ENCODE peak calls at places on chromosome 18, in ten cellular contexts. U is A549, Q is cardiac fibroblast, L is stomach, N is HFF-Myc, X is left lung, Y is neural progenitor cell, I is astrocyte of the spinal cord, R is tibial artery, S is MM.1S. J is an unnamed sample.

GRCh38 chr18:70453058-70453775 is 164.4 kb downstream of the SOCS6 start:
- DNase-seq in S (no peak), Y (no peak), I (no peak), R (no peak), U (no peak), N (no peak), Q (peak), L (no peak), X (no peak), J (no peak)

GRCh38 chr18:61333746-61334490 is 688 bp downstream of the CDH20 start:
- DNase-seq in R (no peak), Q (peak), Y (peak), X (no peak), L (no peak), N (no peak), S (no peak), I (peak), U (no peak), J (no peak)

GRCh38 chr18:58576641-58577251 is 52.1 kb downstream of the ALPK2 start:
- DNase-seq in U (no peak), S (no peak), N (no peak), X (no peak), I (peak), L (no peak), R (no peak), Q (no peak), Y (no peak), J (no peak)

GRCh38 chr18:63894367-63894766 is 6.9 kb downstream of the SERPINB2 start:
- DNase-seq in S (no peak), L (no peak), R (no peak), X (no peak), N (no peak), I (no peak), Q (no peak), U (no peak), Y (no peak), J (no peak)

GRCh38 chr18:47163241-47163640 is 12.9 kb downstream of the IER3IP1 start:
- DNase-seq in S (peak), X (no peak), I (peak), R (no peak), Q (peak), Y (no peak), U (no peak), N (no peak), L (no peak), J (no peak)

GRCh38 chr18:24839991-24840390 is 379.6 kb downstream of the HRH4 start:
- DNase-seq in X (no peak), Q (no peak), L (no peak), S (no peak), Y (no peak), N (no peak), U (no peak), R (no peak), I (no peak), J (no peak)

GRCh38 chr18:56823986-56824385 is 172.8 kb downstream of the WDR7 start:
- DNase-seq in S (no peak), X (no peak), I (no peak), U (no peak), L (no peak), Y (no peak), Q (peak), N (no peak), R (no peak), J (no peak)

GRCh38 chr18:11327656-11328055 is 178.3 kb upstream of the PIEZO2 start:
- DNase-seq in U (no peak), N (no peak), Y (no peak), L (no peak), S (no peak), I (peak), R (no peak), X (no peak), Q (peak), J (no peak)

GRCh38 chr18:27839141-27839540 is 337.8 kb downstream of the CDH2 start:
- DNase-seq in Q (peak), U (peak), R (no peak), I (peak), Y (no peak), N (peak), X (no peak), L (no peak), S (no peak), J (no peak)

GRCh38 chr18:59994357-59994756 is 94.6 kb downstream of the PMAIP1 start:
- DNase-seq in S (peak), R (no peak), X (no peak), N (no peak), U (no peak), L (no peak), Q (peak), I (peak), Y (peak), J (peak)

GRCh38 chr18:78303519-78303918 is 676.1 kb upstream of the SALL3 start:
- DNase-seq in I (no peak), Q (no peak), L (no peak), S (no peak), X (no peak), N (no peak), R (no peak), U (no peak), Y (no peak), J (no peak)

GRCh38 chr18:79956276-79956675 is 4.8 kb upstream of the SLC66A2 start:
- DNase-seq in N (no peak), L (no peak), R (no peak), S (no peak), Q (no peak), I (no peak), U (no peak), Y (no peak), X (no peak), J (no peak)

GRCh38 chr18:58176915-58177717 is 133.1 kb downstream of the NEDD4L start:
- DNase-seq in L (no peak), Q (peak), S (no peak), R (no peak), X (no peak), N (peak), U (no peak), I (peak), Y (peak), J (no peak)

GRCh38 chr18:43936176-43936575 is 658.9 kb upstream of the SYT4 start:
- DNase-seq in L (no peak), Q (no peak), U (no peak), R (no peak), I (no peak), Y (no peak), S (no peak), N (no peak), X (no peak), J (no peak)

GRCh38 chr18:61948196-61948800 is 55.5 kb upstream of the RNF152 start:
- DNase-seq in L (no peak), Y (peak), R (no peak), I (peak), U (no peak), N (no peak), Q (peak), X (no peak), S (no peak), J (no peak)

GRCh38 chr18:78113445-78113844 is 863.8 kb downstream of the GALR1 start:
- DNase-seq in I (no peak), R (no peak), X (no peak), Q (no peak), Y (no peak), N (no peak), L (no peak), U (no peak), S (no peak), J (no peak)

GRCh38 chr18:48547456-48548403 is 8.9 kb downstream of the CTIF start:
- DNase-seq in S (no peak), R (peak), N (peak), Q (peak), L (no peak), X (no peak), U (no peak), I (peak), Y (no peak), J (no peak)

GRCh38 chr18:66510357-66511027 is 93.4 kb downstream of the CDH19 start:
- DNase-seq in N (no peak), Q (peak), Y (no peak), I (no peak), U (no peak), R (no peak), L (no peak), S (no peak), X (no peak), J (no peak)

DNA sequence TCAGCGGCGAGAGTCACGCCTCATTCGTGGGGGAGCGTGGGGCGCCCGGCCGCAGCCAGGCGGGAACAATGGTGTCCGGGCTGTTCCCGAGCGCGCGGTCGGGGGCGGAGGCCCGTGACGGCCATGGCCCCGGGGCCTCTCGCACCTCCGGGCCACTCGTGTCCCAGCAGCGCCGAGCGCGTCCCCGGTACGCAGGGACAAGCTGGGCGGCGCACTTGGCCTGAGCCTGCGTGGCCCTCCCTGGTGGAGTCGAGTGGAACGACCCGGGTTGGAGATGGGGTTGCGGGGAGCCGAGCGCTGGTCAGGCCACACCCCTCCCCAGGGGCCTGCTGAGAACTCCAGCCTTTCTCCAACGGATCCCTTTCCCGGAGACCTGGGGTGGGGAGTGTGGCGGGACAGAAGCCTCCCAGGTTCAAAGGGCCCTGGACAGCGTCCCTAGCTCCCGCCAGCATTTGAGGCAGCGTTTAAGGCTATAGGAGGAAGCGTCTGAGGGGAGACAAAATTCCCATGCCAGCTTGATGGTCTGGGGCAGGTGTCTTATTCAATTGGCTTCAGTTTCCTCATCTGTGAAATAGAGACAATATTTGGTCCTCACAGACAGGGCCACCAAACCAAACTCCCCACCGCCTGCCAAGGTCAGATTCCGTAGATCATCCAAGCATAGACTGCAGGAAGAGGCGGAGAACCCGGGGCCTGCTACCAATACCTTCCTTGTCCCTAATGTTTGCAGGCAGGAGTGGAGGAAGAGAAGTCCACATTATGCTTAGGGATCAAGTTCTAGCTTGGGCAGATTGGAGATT is 545 bp downstream of the CNDP2 start:
- DNase-seq in Q (peak), Y (peak), I (peak), N (no peak), L (peak), U (peak), S (peak), X (peak), R (no peak), J (peak)
- TF ChIP-seq CTCF in Q (peak), Y (no peak), I (no peak), N (no peak), L (no peak), U (no peak), S (peak), X (no peak), R (no peak), J (no peak)

GRCh38 chr18:23226386-23226785 is 91.1 kb downstream of the CABLES1 start:
- DNase-seq in Q (peak), I (peak), L (no peak), U (no peak), Y (no peak), X (no peak), R (no peak), N (no peak), S (no peak), J (no peak)
- TF ChIP-seq CTCF in Q (no peak), I (no peak), L (no peak), U (no peak), Y (no peak), X (no peak), R (no peak), N (no peak), S (no peak), J (no peak)

GRCh38 chr18:29434650-29435049 is 1257.7 kb upstream of the CDH2 start:
- DNase-seq in R (no peak), L (no peak), Y (no peak), N (no peak), U (no peak), Q (no peak), X (no peak), I (no peak), S (no peak), J (no peak)

GRCh38 chr18:29439398-29439797 is 1262.5 kb upstream of the CDH2 start:
- DNase-seq in Q (no peak), L (no peak), S (no peak), U (no peak), N (no peak), R (no peak), Y (peak), X (no peak), I (no peak), J (no peak)

DNA sequence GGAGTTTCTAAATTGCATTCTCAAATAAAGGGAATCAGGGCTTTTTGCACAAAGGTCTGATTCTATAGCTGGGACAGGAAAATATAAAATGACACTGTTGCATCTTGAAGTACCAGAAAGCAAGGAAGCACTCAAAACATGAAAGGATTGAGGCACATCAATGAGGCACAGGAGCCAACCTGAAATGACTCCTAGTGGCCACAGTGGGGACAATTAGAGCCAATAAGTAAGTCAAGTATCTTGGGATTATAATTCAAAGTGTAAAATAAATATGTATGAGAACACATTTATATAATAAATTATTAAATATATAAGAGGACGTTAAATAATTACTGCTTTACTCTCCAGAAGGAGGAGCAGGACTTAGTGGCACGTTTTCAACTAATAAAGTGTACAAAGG is 1259.5 kb upstream of the CDH2 start:
- DNase-seq in Y (no peak), S (no peak), U (no peak), R (no peak), I (no peak), L (no peak), X (no peak), Q (no peak), N (no peak), J (no peak)
- TF ChIP-seq CTCF in Y (peak), S (peak), U (no peak), R (no peak), I (no peak), L (no peak), X (no peak), Q (peak), N (no peak), J (peak)

DNA sequence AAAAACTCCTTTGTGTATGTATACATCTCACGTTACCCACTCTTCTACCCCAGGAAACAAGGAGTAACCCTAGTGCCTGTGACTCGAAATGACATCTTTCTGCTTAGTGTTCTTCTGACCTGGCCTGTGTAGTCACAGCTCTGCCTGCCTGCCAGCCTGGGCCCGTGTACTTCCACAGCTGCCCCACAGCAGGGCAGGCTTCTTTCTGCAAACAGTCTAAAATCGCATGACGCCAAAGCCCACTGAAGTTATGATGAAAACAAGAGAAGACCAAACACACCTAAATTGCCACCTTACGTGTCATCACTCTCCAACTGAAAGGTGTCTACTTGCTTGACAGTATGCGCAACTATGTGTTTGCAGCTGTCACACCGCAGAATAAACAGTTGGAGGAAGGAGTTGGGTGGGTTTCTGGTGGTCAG is 1.5 kb downstream of the GAREM1 start:
- DNase-seq in Q (peak), S (peak), I (peak), X (no peak), N (no peak), R (peak), Y (peak), U (peak), L (peak), J (no peak)
- TF ChIP-seq CTCF in Q (no peak), S (peak), I (peak), X (no peak), N (no peak), R (peak), Y (peak), U (no peak), L (no peak), J (no peak)

DNA sequence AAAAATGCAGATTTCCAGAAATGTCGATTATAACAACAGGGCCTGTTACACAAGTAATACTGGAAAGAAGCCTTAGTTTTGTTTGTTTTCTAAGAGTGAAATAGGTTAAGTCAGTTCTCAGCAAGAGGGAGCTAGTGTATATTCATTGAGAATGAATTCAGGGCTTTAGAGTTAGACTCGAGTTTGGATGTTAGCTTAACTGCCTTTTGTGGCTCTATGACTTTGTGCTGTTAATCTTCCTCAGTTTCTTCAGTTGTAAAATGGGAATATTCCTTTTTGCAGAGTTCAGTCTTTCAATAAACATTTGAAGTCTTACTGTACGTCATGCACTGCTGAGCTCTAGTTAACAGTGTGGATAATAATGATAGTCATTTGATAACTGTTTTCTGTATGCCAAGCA is 989 bp downstream of the NDUFV2 start:
- DNase-seq in I (peak), R (no peak), S (peak), Q (peak), U (no peak), L (no peak), X (no peak), Y (no peak), N (no peak), J (no peak)
- TF ChIP-seq CTCF in I (peak), R (no peak), S (no peak), Q (no peak), U (no peak), L (no peak), X (no peak), Y (no peak), N (no peak), J (no peak)

DNA sequence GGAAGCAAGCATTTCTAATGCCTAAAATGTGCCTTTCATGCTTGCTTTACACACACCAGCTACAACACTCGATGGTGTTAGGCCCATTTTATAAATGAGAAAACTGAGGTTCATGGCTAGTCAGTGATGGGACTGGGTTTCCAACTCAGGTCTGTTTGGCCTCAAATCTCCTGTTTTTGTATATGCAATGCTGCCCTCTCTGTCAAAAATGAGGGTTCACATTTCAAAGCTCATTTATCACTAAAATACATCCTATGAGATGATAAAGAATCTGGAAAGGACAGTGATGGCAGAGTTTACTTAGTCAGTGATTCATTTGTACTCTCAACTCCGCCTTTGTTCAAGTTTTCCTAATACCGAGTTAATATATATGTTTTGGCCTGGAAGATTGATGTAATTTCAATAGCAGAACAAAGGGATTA is 92.3 kb downstream of the KCTD1 start:
- DNase-seq in U (no peak), X (no peak), S (peak), Q (peak), I (no peak), L (no peak), Y (no peak), R (no peak), N (no peak), J (no peak)
- TF ChIP-seq CTCF in U (peak), X (no peak), S (peak), Q (no peak), I (no peak), L (no peak), Y (no peak), R (no peak), N (no peak), J (no peak)

GRCh38 chr18:50662177-50662576 is 102.3 kb downstream of the MAPK4 start:
- DNase-seq in N (no peak), Q (peak), I (no peak), L (no peak), Y (peak), S (peak), R (no peak), X (no peak), U (no peak), J (no peak)

GRCh38 chr18:50656841-50657470 is 97.1 kb downstream of the MAPK4 start:
- DNase-seq in Y (no peak), X (no peak), S (no peak), N (no peak), I (no peak), R (no peak), Q (no peak), L (no peak), U (no peak), J (no peak)

GRCh38 chr18:50661013-50661412 is 101.1 kb downstream of the MAPK4 start:
- DNase-seq in S (no peak), I (no peak), L (no peak), Y (no peak), Q (no peak), R (no peak), N (no peak), U (no peak), X (no peak), J (no peak)

GRCh38 chr18:50658601-50659000 is 98.7 kb downstream of the MAPK4 start:
- DNase-seq in U (no peak), N (no peak), S (no peak), Y (no peak), R (no peak), X (no peak), L (no peak), Q (no peak), I (no peak), J (no peak)

DNA sequence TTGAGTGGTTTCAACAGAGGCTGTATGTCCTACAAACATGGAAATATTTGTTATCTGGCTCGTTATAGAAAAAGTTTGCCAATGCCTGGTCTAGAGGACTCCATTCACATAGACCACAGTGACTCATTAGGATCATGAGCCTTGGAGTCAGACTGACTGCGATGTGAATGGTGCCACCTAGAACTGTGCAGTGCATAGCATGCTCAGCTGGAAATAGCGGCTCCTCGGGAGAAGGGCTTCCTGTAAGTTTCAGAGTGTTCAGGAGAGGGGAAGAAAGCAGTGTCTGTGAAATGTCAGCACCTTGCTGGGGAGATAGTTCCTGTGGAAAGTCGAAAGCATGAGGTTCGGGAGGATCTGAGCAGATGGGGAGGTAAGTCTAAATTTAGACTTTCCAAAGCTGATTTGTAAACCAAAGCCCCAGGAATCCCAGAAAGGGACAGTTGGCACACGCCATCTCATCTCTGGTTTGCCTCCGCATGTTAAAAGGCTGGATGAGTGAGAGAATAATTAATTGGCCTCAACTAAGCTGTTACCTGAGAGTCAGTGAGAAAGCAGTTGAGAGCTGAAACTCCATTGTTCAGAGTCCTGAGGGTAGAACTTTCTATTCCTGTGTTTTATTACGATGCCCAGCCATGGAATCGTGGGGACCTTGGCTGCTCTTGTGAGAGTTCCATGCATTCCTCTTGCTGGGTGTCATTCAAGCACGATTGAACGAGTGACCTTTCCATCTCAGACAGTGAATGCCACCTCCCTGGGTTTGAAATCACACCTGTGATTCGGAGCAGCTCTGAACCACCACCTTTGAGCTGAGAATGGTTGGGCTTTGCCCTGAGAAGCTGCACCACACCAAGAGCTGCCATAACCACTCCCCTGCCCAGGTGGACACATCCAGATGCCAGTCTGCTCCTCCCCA is 99.5 kb downstream of the MAPK4 start:
- DNase-seq in I (no peak), X (no peak), S (no peak), Y (no peak), N (no peak), R (peak), Q (peak), L (no peak), U (peak), J (no peak)
- TF ChIP-seq CTCF in I (no peak), X (no peak), S (no peak), Y (no peak), N (no peak), R (peak), Q (no peak), L (no peak), U (no peak), J (no peak)

GRCh38 chr18:75837316-75837715 is 409.8 kb upstream of the SMIM21 start:
- DNase-seq in N (no peak), I (no peak), R (no peak), X (no peak), Y (no peak), U (no peak), S (no peak), L (no peak), Q (no peak), J (no peak)
- TF ChIP-seq CTCF in N (no peak), I (no peak), R (no peak), X (no peak), Y (no peak), U (no peak), S (no peak), L (no peak), Q (no peak), J (no peak)

J was measured in BE2C.